ENCODE peak calls at places on chromosomes 11 and 22, in five cellular contexts. One of them, this sample, is unnamed.

GRCh38 chr11:35106595-35106994 is 32.4 kb upstream of the CD44 start:
- ATAC-seq in CD4-positive, alpha-beta T cell: peak; percentile 54
- ATAC-seq in central memory CD8-positive, alpha-beta T cell: peak; percentile 60
- ATAC-seq in gastroesophageal sphincter: no peak
- ATAC-seq in RWPE2: no peak
- ATAC-seq in this sample: no peak

GRCh38 chr22:21105294-21105693 is 59.5 kb downstream of the LRRC74B start:
- ATAC-seq in CD4-positive, alpha-beta T cell: no peak
- ATAC-seq in central memory CD8-positive, alpha-beta T cell: no peak
- ATAC-seq in gastroesophageal sphincter: no peak
- ATAC-seq in RWPE2: no peak
- ATAC-seq in this sample: no peak

GRCh38 chr22:37026325-37026724 is 6.8 kb downstream of the MPST start:
- ATAC-seq in CD4-positive, alpha-beta T cell: no peak
- ATAC-seq in central memory CD8-positive, alpha-beta T cell: no peak
- ATAC-seq in gastroesophageal sphincter: no peak
- ATAC-seq in RWPE2: no peak
- ATAC-seq in this sample: no peak

GRCh38 chr22:22043296-22044078 is 60.9 kb upstream of the TOP3B start:
- ATAC-seq in CD4-positive, alpha-beta T cell: no peak
- ATAC-seq in central memory CD8-positive, alpha-beta T cell: no peak
- ATAC-seq in gastroesophageal sphincter: no peak
- ATAC-seq in RWPE2: no peak
- ATAC-seq in this sample: no peak

GRCh38 chr11:75495749-75496641 is 29.7 kb downstream of the GDPD5 start:
- ATAC-seq in CD4-positive, alpha-beta T cell: no peak
- ATAC-seq in central memory CD8-positive, alpha-beta T cell: no peak
- ATAC-seq in gastroesophageal sphincter: no peak
- ATAC-seq in RWPE2: no peak
- ATAC-seq in this sample: no peak

GRCh38 chr22:38034278-38034882 is 22.8 kb upstream of the PICK1 start:
- ATAC-seq in CD4-positive, alpha-beta T cell: no peak
- ATAC-seq in central memory CD8-positive, alpha-beta T cell: no peak
- ATAC-seq in gastroesophageal sphincter: peak; percentile 68
- ATAC-seq in RWPE2: peak; percentile 98
- ATAC-seq in this sample: no peak

GRCh38 chr11:2312232-2313042 is 10.6 kb downstream of the TSPAN32 start:
- ATAC-seq in CD4-positive, alpha-beta T cell: no peak
- ATAC-seq in central memory CD8-positive, alpha-beta T cell: no peak
- ATAC-seq in gastroesophageal sphincter: no peak
- ATAC-seq in RWPE2: peak; percentile 39
- ATAC-seq in this sample: no peak

GRCh38 chr11:62372871-62373270 is 35.6 kb downstream of the ASRGL1 start:
- ATAC-seq in CD4-positive, alpha-beta T cell: no peak
- ATAC-seq in central memory CD8-positive, alpha-beta T cell: no peak
- ATAC-seq in gastroesophageal sphincter: no peak
- ATAC-seq in RWPE2: no peak
- ATAC-seq in this sample: peak; percentile 21

GRCh38 chr22:19671316-19671715 is 43.0 kb upstream of the SEPTIN5 start:
- ATAC-seq in CD4-positive, alpha-beta T cell: no peak
- ATAC-seq in central memory CD8-positive, alpha-beta T cell: no peak
- ATAC-seq in gastroesophageal sphincter: no peak
- ATAC-seq in RWPE2: no peak
- ATAC-seq in this sample: no peak

GRCh38 chr11:57735655-57736298 is 5.5 kb upstream of the SELENOH start:
- ATAC-seq in CD4-positive, alpha-beta T cell: no peak
- ATAC-seq in central memory CD8-positive, alpha-beta T cell: no peak
- ATAC-seq in gastroesophageal sphincter: no peak
- ATAC-seq in RWPE2: no peak
- ATAC-seq in this sample: no peak

GRCh38 chr22:41873391-41873790 is 40.5 kb downstream of the SREBF2 start:
- ATAC-seq in CD4-positive, alpha-beta T cell: peak; percentile 80
- ATAC-seq in central memory CD8-positive, alpha-beta T cell: peak; percentile 87
- ATAC-seq in gastroesophageal sphincter: no peak
- ATAC-seq in RWPE2: no peak
- ATAC-seq in this sample: peak; percentile 90

GRCh38 chr11:123158609-123159008 is 36.4 kb downstream of the CLMP start:
- ATAC-seq in CD4-positive, alpha-beta T cell: no peak
- ATAC-seq in central memory CD8-positive, alpha-beta T cell: no peak
- ATAC-seq in gastroesophageal sphincter: no peak
- ATAC-seq in RWPE2: peak; percentile 76
- ATAC-seq in this sample: no peak

GRCh38 chr11:29963796-29964195 is 53.0 kb downstream of the KCNA4 start:
- ATAC-seq in CD4-positive, alpha-beta T cell: no peak
- ATAC-seq in central memory CD8-positive, alpha-beta T cell: no peak
- ATAC-seq in gastroesophageal sphincter: no peak
- ATAC-seq in RWPE2: no peak
- ATAC-seq in this sample: no peak

GRCh38 chr11:43790444-43790794 is 90.2 kb upstream of the ALKBH3 start:
- ATAC-seq in CD4-positive, alpha-beta T cell: no peak
- ATAC-seq in central memory CD8-positive, alpha-beta T cell: no peak
- ATAC-seq in gastroesophageal sphincter: no peak
- ATAC-seq in RWPE2: peak; percentile 93
- ATAC-seq in this sample: no peak

GRCh38 chr11:65496304-65497140 is 2.3 kb upstream of the MALAT1 start:
- ATAC-seq in CD4-positive, alpha-beta T cell: peak; percentile 2
- ATAC-seq in central memory CD8-positive, alpha-beta T cell: no peak
- ATAC-seq in gastroesophageal sphincter: no peak
- ATAC-seq in RWPE2: no peak
- ATAC-seq in this sample: no peak

GRCh38 chr11:59206635-59207034 is 6.1 kb downstream of the MPEG1 start:
- ATAC-seq in CD4-positive, alpha-beta T cell: no peak
- ATAC-seq in central memory CD8-positive, alpha-beta T cell: no peak
- ATAC-seq in gastroesophageal sphincter: no peak
- ATAC-seq in RWPE2: peak; percentile 58
- ATAC-seq in this sample: no peak

GRCh38 chr11:7655253-7656217 is 17.8 kb downstream of the CYB5R2 start:
- ATAC-seq in CD4-positive, alpha-beta T cell: no peak
- ATAC-seq in central memory CD8-positive, alpha-beta T cell: no peak
- ATAC-seq in gastroesophageal sphincter: no peak
- ATAC-seq in RWPE2: no peak
- ATAC-seq in this sample: no peak

GRCh38 chr11:75403983-75404658 is 4.8 kb downstream of the RPS3 start:
- ATAC-seq in CD4-positive, alpha-beta T cell: no peak
- ATAC-seq in central memory CD8-positive, alpha-beta T cell: no peak
- ATAC-seq in gastroesophageal sphincter: no peak
- ATAC-seq in RWPE2: no peak
- ATAC-seq in this sample: no peak

GRCh38 chr11:15800121-15800800 is 556.1 kb downstream of the SOX6 start:
- ATAC-seq in CD4-positive, alpha-beta T cell: no peak
- ATAC-seq in central memory CD8-positive, alpha-beta T cell: no peak
- ATAC-seq in gastroesophageal sphincter: peak; percentile 69
- ATAC-seq in RWPE2: peak; percentile 74
- ATAC-seq in this sample: peak; percentile 69

GRCh38 chr11:9089061-9089460 is 2.3 kb downstream of the SCUBE2 start:
- ATAC-seq in CD4-positive, alpha-beta T cell: no peak
- ATAC-seq in central memory CD8-positive, alpha-beta T cell: no peak
- ATAC-seq in gastroesophageal sphincter: no peak
- ATAC-seq in RWPE2: no peak
- ATAC-seq in this sample: no peak

GRCh38 chr22:27629908-27630733 is 171.4 kb downstream of the MN1 start:
- ATAC-seq in CD4-positive, alpha-beta T cell: no peak
- ATAC-seq in central memory CD8-positive, alpha-beta T cell: no peak
- ATAC-seq in gastroesophageal sphincter: no peak
- ATAC-seq in RWPE2: no peak
- ATAC-seq in this sample: no peak

GRCh38 chr11:804599-804964 is 449 bp downstream of the PIDD1 start:
- ATAC-seq in CD4-positive, alpha-beta T cell: no peak
- ATAC-seq in central memory CD8-positive, alpha-beta T cell: no peak
- ATAC-seq in gastroesophageal sphincter: no peak
- ATAC-seq in RWPE2: no peak
- ATAC-seq in this sample: no peak

GRCh38 chr11:65633390-65634139 is 4.3 kb upstream of the SIPA1 start:
- ATAC-seq in CD4-positive, alpha-beta T cell: no peak
- ATAC-seq in central memory CD8-positive, alpha-beta T cell: no peak
- ATAC-seq in gastroesophageal sphincter: no peak
- ATAC-seq in RWPE2: no peak
- ATAC-seq in this sample: no peak

GRCh38 chr22:46165975-46166374 is 15.6 kb downstream of the PPARA start:
- ATAC-seq in CD4-positive, alpha-beta T cell: no peak
- ATAC-seq in central memory CD8-positive, alpha-beta T cell: no peak
- ATAC-seq in gastroesophageal sphincter: no peak
- ATAC-seq in RWPE2: no peak
- ATAC-seq in this sample: no peak

GRCh38 chr11:68051191-68052136 is 12.6 kb downstream of the TCIRG1 start:
- ATAC-seq in CD4-positive, alpha-beta T cell: no peak
- ATAC-seq in central memory CD8-positive, alpha-beta T cell: no peak
- ATAC-seq in gastroesophageal sphincter: no peak
- ATAC-seq in RWPE2: no peak
- ATAC-seq in this sample: no peak

GRCh38 chr11:93552874-93553273 is 9.7 kb upstream of the SMCO4 start:
- ATAC-seq in CD4-positive, alpha-beta T cell: no peak
- ATAC-seq in central memory CD8-positive, alpha-beta T cell: no peak
- ATAC-seq in gastroesophageal sphincter: no peak
- ATAC-seq in RWPE2: no peak
- ATAC-seq in this sample: no peak

GRCh38 chr22:35014812-35015211 is 51.1 kb upstream of the ISX start:
- ATAC-seq in CD4-positive, alpha-beta T cell: no peak
- ATAC-seq in central memory CD8-positive, alpha-beta T cell: no peak
- ATAC-seq in gastroesophageal sphincter: no peak
- ATAC-seq in RWPE2: no peak
- ATAC-seq in this sample: no peak

GRCh38 chr22:23119492-23120414 is 22.0 kb downstream of the RSPH14 start:
- ATAC-seq in CD4-positive, alpha-beta T cell: peak; percentile 98
- ATAC-seq in central memory CD8-positive, alpha-beta T cell: peak; percentile 98
- ATAC-seq in gastroesophageal sphincter: no peak
- ATAC-seq in RWPE2: no peak
- ATAC-seq in this sample: peak; percentile 96

GRCh38 chr11:84829162-84829561 is 798.0 kb downstream of the DLG2 start:
- ATAC-seq in CD4-positive, alpha-beta T cell: no peak
- ATAC-seq in central memory CD8-positive, alpha-beta T cell: no peak
- ATAC-seq in gastroesophageal sphincter: no peak
- ATAC-seq in RWPE2: peak; percentile 83
- ATAC-seq in this sample: no peak

GRCh38 chr22:42608481-42609361 is 6.0 kb downstream of the POLDIP3 start:
- ATAC-seq in CD4-positive, alpha-beta T cell: no peak
- ATAC-seq in central memory CD8-positive, alpha-beta T cell: no peak
- ATAC-seq in gastroesophageal sphincter: peak; percentile 40
- ATAC-seq in RWPE2: peak; percentile 80
- ATAC-seq in this sample: peak; percentile 76

GRCh38 chr11:2178906-2179494 is 7.4 kb upstream of the TH start:
- ATAC-seq in CD4-positive, alpha-beta T cell: no peak
- ATAC-seq in central memory CD8-positive, alpha-beta T cell: no peak
- ATAC-seq in gastroesophageal sphincter: no peak
- ATAC-seq in RWPE2: peak; percentile 72
- ATAC-seq in this sample: no peak

GRCh38 chr22:43955883-43956286 is 643 bp downstream of the SAMM50 start:
- ATAC-seq in CD4-positive, alpha-beta T cell: no peak
- ATAC-seq in central memory CD8-positive, alpha-beta T cell: peak; percentile 34
- ATAC-seq in gastroesophageal sphincter: no peak
- ATAC-seq in RWPE2: peak; percentile 9
- ATAC-seq in this sample: no peak

GRCh38 chr22:21960200-21961126 is 7.8 kb upstream of the PPM1F start:
- ATAC-seq in CD4-positive, alpha-beta T cell: no peak
- ATAC-seq in central memory CD8-positive, alpha-beta T cell: no peak
- ATAC-seq in gastroesophageal sphincter: no peak
- ATAC-seq in RWPE2: no peak
- ATAC-seq in this sample: no peak

This sample was measured in activated T-helper 17 cell treated with anti-CD3 and anti-CD28 coated beads, Interleukin-2, amount 50 U/mL, for 72 hours.